ENCODE peak calls at places on chromosomes 3 and 15, in five cellular contexts. One of them, this sample, is unnamed.
A peak's percentile ranks its signal among the peaks of the same experiment; 100 is the strongest.

GRCh38 chr3:100753846-100754245 is 44.6 kb downstream of the TFG start:
- DNase-seq in colonic mucosa: no peak
- DNase-seq in OCI-LY7: no peak
- DNase-seq in SW480: no peak
- DNase-seq in stimulated activated naive CD4-positive, alpha-beta T cell: no peak
- DNase-seq in this sample: no peak

GRCh38 chr3:30473374-30474051 is 132.9 kb upstream of the TGFBR2 start:
- DNase-seq in colonic mucosa: no peak
- DNase-seq in OCI-LY7: no peak
- DNase-seq in SW480: no peak
- DNase-seq in stimulated activated naive CD4-positive, alpha-beta T cell: no peak
- DNase-seq in this sample: peak; percentile 20

GRCh38 chr3:149621218-149622005 is 36.4 kb downstream of the WWTR1 start:
- DNase-seq in colonic mucosa: no peak
- DNase-seq in OCI-LY7: no peak
- DNase-seq in SW480: peak; percentile 55
- DNase-seq in stimulated activated naive CD4-positive, alpha-beta T cell: no peak
- DNase-seq in this sample: peak; percentile 40

GRCh38 chr3:134371542-134372324 is 2.5 kb downstream of the AMOTL2 start:
- DNase-seq in colonic mucosa: no peak
- DNase-seq in OCI-LY7: no peak
- DNase-seq in SW480: no peak
- DNase-seq in stimulated activated naive CD4-positive, alpha-beta T cell: no peak
- DNase-seq in this sample: no peak

GRCh38 chr3:109131276-109131675 is 5.2 kb upstream of the C3orf85 start:
- DNase-seq in colonic mucosa: no peak
- DNase-seq in OCI-LY7: no peak
- DNase-seq in SW480: no peak
- DNase-seq in stimulated activated naive CD4-positive, alpha-beta T cell: no peak
- DNase-seq in this sample: no peak

GRCh38 chr15:90213123-90213817 is 12.1 kb downstream of the SEMA4B start:
- DNase-seq in colonic mucosa: peak; percentile 87
- DNase-seq in OCI-LY7: no peak
- DNase-seq in SW480: no peak
- DNase-seq in stimulated activated naive CD4-positive, alpha-beta T cell: no peak
- DNase-seq in this sample: no peak

GRCh38 chr15:56244811-56245576 is 1.3 kb upstream of the RFX7 start:
- DNase-seq in colonic mucosa: peak; percentile 53
- DNase-seq in OCI-LY7: peak; percentile 67
- DNase-seq in SW480: no peak
- DNase-seq in stimulated activated naive CD4-positive, alpha-beta T cell: no peak
- DNase-seq in this sample: peak; percentile 16

GRCh38 chr3:178841011-178841410 is 230.6 kb downstream of the ZMAT3 start:
- DNase-seq in colonic mucosa: no peak
- DNase-seq in OCI-LY7: no peak
- DNase-seq in SW480: no peak
- DNase-seq in stimulated activated naive CD4-positive, alpha-beta T cell: no peak
- DNase-seq in this sample: no peak

GRCh38 chr3:107117922-107118576 is 259.2 kb upstream of the CCDC54 start:
- DNase-seq in colonic mucosa: no peak
- DNase-seq in OCI-LY7: peak; percentile 45
- DNase-seq in SW480: peak; percentile 16
- DNase-seq in stimulated activated naive CD4-positive, alpha-beta T cell: no peak
- DNase-seq in this sample: peak; percentile 58